ENCODE peak calls at places on chromosomes 11 and 22, in seven cellular contexts. C, X, W, A, V, L and O are unnamed samples.

GRCh38 chr11:8015753-8016239 is 28.7 kb downstream of the EIF3F start:
- DNase-seq in C (no peak), X (no peak), W (no peak), A (peak), V (no peak), L (peak), O (no peak)

GRCh38 chr11:9757809-9758675 is 94.2 kb downstream of the SWAP70 start:
- DNase-seq in C (peak), X (peak), W (peak), A (peak), V (peak), L (peak), O (peak)

GRCh38 chr11:34806875-34807274 is 109.3 kb downstream of the APIP start:
- DNase-seq in C (no peak), X (no peak), W (no peak), A (no peak), V (no peak), L (no peak), O (no peak)

GRCh38 chr22:46052801-46053562 is 76.0 kb upstream of the WNT7B start:
- DNase-seq in C (no peak), X (no peak), W (no peak), A (no peak), V (no peak), L (peak), O (peak)

GRCh38 chr22:46910624-46911023 is 148.2 kb downstream of the TBC1D22A start:
- DNase-seq in C (no peak), X (no peak), W (no peak), A (no peak), V (no peak), L (no peak), O (no peak)

GRCh38 chr11:72225411-72225951 is 914 bp downstream of the INPPL1 start:
- DNase-seq in C (no peak), X (no peak), W (no peak), A (peak), V (no peak), L (no peak), O (no peak)

GRCh38 chr11:1295086-1295485 is 14.3 kb downstream of the TOLLIP start:
- DNase-seq in C (no peak), X (no peak), W (no peak), A (no peak), V (no peak), L (no peak), O (peak)

GRCh38 chr11:43984519-43985385 is 42.3 kb downstream of the C11orf96 start:
- DNase-seq in C (no peak), X (no peak), W (no peak), A (no peak), V (no peak), L (no peak), O (no peak)

GRCh38 chr22:39935622-39936021 is 24.6 kb upstream of the TMA7B start:
- DNase-seq in C (no peak), X (no peak), W (no peak), A (no peak), V (no peak), L (no peak), O (no peak)

GRCh38 chr11:100984668-100985067 is 144.9 kb downstream of the PGR start:
- DNase-seq in C (no peak), X (no peak), W (no peak), A (no peak), V (no peak), L (no peak), O (no peak)

GRCh38 chr11:119671561-119672015 is 57.4 kb downstream of the NECTIN1 start:
- DNase-seq in C (no peak), X (no peak), W (peak), A (no peak), V (no peak), L (peak), O (peak)

GRCh38 chr11:61626580-61627380 is 45.9 kb upstream of the SYT7 start:
- DNase-seq in C (no peak), X (no peak), W (no peak), A (peak), V (no peak), L (no peak), O (no peak)

GRCh38 chr22:48185071-48185470 is 1422.6 kb downstream of the TBC1D22A start:
- DNase-seq in C (no peak), X (no peak), W (no peak), A (peak), V (no peak), L (no peak), O (no peak)

GRCh38 chr11:93525601-93526000 is 17.6 kb downstream of the SMCO4 start:
- DNase-seq in C (no peak), X (no peak), W (no peak), A (no peak), V (no peak), L (peak), O (no peak)

GRCh38 chr11:70415176-70415575 is 16.8 kb downstream of the CTTN start:
- DNase-seq in C (no peak), X (no peak), W (no peak), A (no peak), V (no peak), L (peak), O (no peak)

GRCh38 chr22:25113316-25113721 is 86.3 kb upstream of the CRYBB3 start:
- DNase-seq in C (no peak), X (no peak), W (no peak), A (no peak), V (no peak), L (no peak), O (no peak)

GRCh38 chr11:85848556-85848955 is 6.6 kb upstream of the CCDC83 start:
- DNase-seq in C (no peak), X (no peak), W (no peak), A (no peak), V (no peak), L (no peak), O (no peak)

GRCh38 chr11:1879941-1880720 is 11.6 kb downstream of the PRR33 start:
- DNase-seq in C (peak), X (no peak), W (no peak), A (no peak), V (no peak), L (no peak), O (no peak)

GRCh38 chr11:46392421-46393230 is 1.1 kb upstream of the CHRM4 start:
- DNase-seq in C (peak), X (no peak), W (peak), A (peak), V (peak), L (peak), O (peak)

GRCh38 chr11:117597083-117597482 is 199.9 kb downstream of the DSCAML1 start:
- DNase-seq in C (peak), X (no peak), W (no peak), A (peak), V (no peak), L (peak), O (no peak)

GRCh38 chr11:64887757-64888405 is 9.5 kb upstream of the EHD1 start:
- DNase-seq in C (peak), X (no peak), W (peak), A (peak), V (peak), L (peak), O (peak)

GRCh38 chr11:59283825-59284772 is 71.4 kb upstream of the MPEG1 start:
- DNase-seq in C (peak), X (no peak), W (peak), A (peak), V (no peak), L (peak), O (peak)

GRCh38 chr11:30155428-30155827 is 75.4 kb upstream of the FSHB start:
- DNase-seq in C (no peak), X (no peak), W (no peak), A (no peak), V (no peak), L (peak), O (no peak)

GRCh38 chr11:121591405-121592033 is 138.8 kb upstream of the SORL1-AS1 start:
- DNase-seq in C (peak), X (peak), W (peak), A (peak), V (no peak), L (peak), O (peak)

GRCh38 chr11:47847892-47848635 is at the start of gene NUP160:
- DNase-seq in C (peak), X (peak), W (peak), A (peak), V (peak), L (peak), O (peak)

GRCh38 chr11:773425-773824 is 3.9 kb downstream of the GATD1 start:
- DNase-seq in C (no peak), X (no peak), W (no peak), A (no peak), V (no peak), L (no peak), O (no peak)

GRCh38 chr11:126963603-126964353 is 36.8 kb downstream of the KIRREL3 start:
- DNase-seq in C (no peak), X (no peak), W (no peak), A (no peak), V (no peak), L (peak), O (no peak)

GRCh38 chr11:22536036-22536435 is 89.6 kb downstream of the FANCF start:
- DNase-seq in C (no peak), X (no peak), W (no peak), A (no peak), V (no peak), L (no peak), O (no peak)

GRCh38 chr11:34978236-34979191 is 62.1 kb downstream of the PDHX start:
- DNase-seq in C (no peak), X (no peak), W (no peak), A (peak), V (no peak), L (no peak), O (no peak)

GRCh38 chr11:64571050-64571409 is 20.0 kb upstream of the SLC22A12 start:
- DNase-seq in C (no peak), X (no peak), W (no peak), A (no peak), V (no peak), L (no peak), O (no peak)

GRCh38 chr11:7882860-7883259 is 48.2 kb downstream of the OR10A6 start:
- DNase-seq in C (no peak), X (no peak), W (no peak), A (no peak), V (no peak), L (no peak), O (no peak)

GRCh38 chr22:33785283-33785991 is 134.8 kb downstream of the LARGE1 start:
- DNase-seq in C (no peak), X (no peak), W (no peak), A (no peak), V (no peak), L (peak), O (no peak)

GRCh38 chr11:11265320-11265719 is 87.7 kb downstream of the CSNK2A3 start:
- DNase-seq in C (no peak), X (no peak), W (no peak), A (no peak), V (no peak), L (no peak), O (no peak)

GRCh38 chr11:94130589-94131362 is 2.1 kb downstream of the PANX1 start:
- DNase-seq in C (no peak), X (no peak), W (no peak), A (no peak), V (no peak), L (peak), O (no peak)

GRCh38 chr22:30864441-30865420 is 103.8 kb downstream of the MORC2 start:
- DNase-seq in C (no peak), X (no peak), W (no peak), A (no peak), V (no peak), L (peak), O (no peak)

GRCh38 chr22:47176573-47177333 is 414.3 kb downstream of the TBC1D22A start:
- DNase-seq in C (no peak), X (no peak), W (no peak), A (peak), V (no peak), L (no peak), O (no peak)

GRCh38 chr22:29306830-29307657 is 594 bp downstream of the GAS2L1 start:
- DNase-seq in C (peak), X (no peak), W (peak), A (peak), V (no peak), L (peak), O (peak)

GRCh38 chr22:36238348-36239149 is 778 bp downstream of the APOL2 start:
- DNase-seq in C (no peak), X (no peak), W (peak), A (peak), V (no peak), L (no peak), O (no peak)